ENCODE peak calls at places on chromosome 19, in five cellular contexts. W is body of pancreas, D is right cardiac atrium, M is HCT116, B is endodermal cell. E is an unnamed sample.

GRCh38 chr19:34428549-34429285 is 536 bp downstream of the UBA2 start:
- DNase-seq in D (peak), W (peak), M (no peak), B (no peak), E (no peak)

GRCh38 chr19:13986348-13986904 is 19.7 kb downstream of the RFX1 start:
- DNase-seq in M (no peak), B (peak), W (peak), D (peak), E (peak)

GRCh38 chr19:679418-680286 is 3.5 kb downstream of the FSTL3 start:
- DNase-seq in D (peak), W (peak), M (no peak), B (peak), E (no peak)

GRCh38 chr19:4910594-4911273 is 1.4 kb downstream of the UHRF1 start:
- DNase-seq in M (no peak), W (no peak), D (peak), B (no peak), E (no peak)

GRCh38 chr19:41111296-41111695 is 2.9 kb upstream of the CYP2F1 start:
- DNase-seq in W (no peak), D (no peak), B (no peak), M (no peak), E (no peak)

GRCh38 chr19:35143818-35144217 is 763 bp downstream of the FXYD7 start:
- DNase-seq in D (no peak), M (no peak), B (no peak), W (no peak), E (no peak)

GRCh38 chr19:40335101-40335500 is 13.1 kb downstream of the C19orf47 start:
- DNase-seq in B (no peak), D (no peak), M (no peak), W (no peak), E (no peak)

GRCh38 chr19:55091955-55092354 is 16.3 kb downstream of the EPS8L1 start:
- DNase-seq in W (no peak), D (no peak), B (peak), M (no peak), E (no peak)

GRCh38 chr19:47760632-47760999 is 15.3 kb downstream of the NOP53 start:
- DNase-seq in B (no peak), M (no peak), W (no peak), D (no peak), E (no peak)

GRCh38 chr19:14577885-14578427 is 4.9 kb upstream of the CLEC17A start:
- DNase-seq in W (no peak), M (no peak), D (no peak), B (peak), E (no peak)

GRCh38 chr19:329876-330275 is 14.7 kb downstream of the MIER2 start:
- DNase-seq in W (no peak), M (no peak), B (no peak), D (no peak), E (no peak)

GRCh38 chr19:347946-348861 is 3.6 kb upstream of the MIER2 start:
- DNase-seq in W (no peak), B (peak), M (no peak), D (no peak), E (no peak)

GRCh38 chr19:11196406-11197287 is 698 bp downstream of the KANK2 start:
- DNase-seq in M (no peak), W (peak), B (peak), D (peak), E (no peak)

GRCh38 chr19:52789440-52789839 is 2.8 kb upstream of the ZNF600 start:
- DNase-seq in B (no peak), D (no peak), W (no peak), M (no peak), E (no peak)

GRCh38 chr19:54206831-54207177 is 6.1 kb downstream of the RPS9 start:
- DNase-seq in M (no peak), B (no peak), D (no peak), W (no peak), E (no peak)

GRCh38 chr19:16444273-16444597 is 27.5 kb downstream of the EPS15L1 start:
- DNase-seq in M (no peak), D (peak), B (no peak), W (no peak), E (no peak)

GRCh38 chr19:16442386-16443276 is 29.1 kb downstream of the EPS15L1 start:
- DNase-seq in M (no peak), W (peak), B (no peak), D (peak), E (no peak)

GRCh38 chr19:16446108-16447014 is 25.4 kb downstream of the EPS15L1 start:
- DNase-seq in W (no peak), D (peak), B (no peak), M (no peak), E (no peak)

GRCh38 chr19:16445238-16446107 is 26.3 kb downstream of the EPS15L1 start:
- DNase-seq in W (no peak), M (no peak), B (no peak), D (peak), E (no peak)

GRCh38 chr19:16441661-16442071 is 30.1 kb downstream of the EPS15L1 start:
- DNase-seq in D (peak), M (no peak), B (peak), W (no peak), E (no peak)
- H3K27ac ChIP-seq in D (peak), M (no peak), B (peak), W (no peak), E (no peak)

DNA sequence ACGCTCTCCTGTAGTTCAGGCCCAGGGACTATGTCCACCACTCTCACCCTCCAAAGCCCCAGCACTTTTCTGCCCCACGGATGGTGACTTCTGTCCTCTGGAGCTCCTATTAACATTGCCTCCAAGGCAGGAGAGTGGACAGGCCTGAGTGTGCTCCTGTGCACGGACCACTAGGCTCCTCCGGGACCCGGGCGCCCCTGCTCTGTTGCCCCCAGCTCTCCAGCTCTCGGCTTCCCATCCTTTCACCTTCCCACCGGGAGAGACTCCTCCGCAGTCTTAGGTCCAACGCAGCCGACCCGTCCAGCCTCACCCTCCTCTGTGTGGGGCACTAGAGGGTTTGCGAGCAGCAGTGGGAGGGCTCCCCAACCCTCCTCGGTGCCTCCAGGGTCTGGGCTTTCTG is 30.4 kb downstream of the CAPN12 start:
- DNase-seq in D (no peak), B (no peak), W (no peak), M (no peak), E (no peak)
- H3K27ac ChIP-seq in D (peak), B (no peak), W (peak), M (no peak), E (no peak)

GRCh38 chr19:50889638-50890037 is 16.4 kb downstream of the KLK2 start:
- DNase-seq in M (no peak), B (no peak), D (no peak), W (no peak), E (no peak)
- H3K27ac ChIP-seq in M (no peak), B (no peak), D (no peak), W (no peak), E (no peak)

DNA sequence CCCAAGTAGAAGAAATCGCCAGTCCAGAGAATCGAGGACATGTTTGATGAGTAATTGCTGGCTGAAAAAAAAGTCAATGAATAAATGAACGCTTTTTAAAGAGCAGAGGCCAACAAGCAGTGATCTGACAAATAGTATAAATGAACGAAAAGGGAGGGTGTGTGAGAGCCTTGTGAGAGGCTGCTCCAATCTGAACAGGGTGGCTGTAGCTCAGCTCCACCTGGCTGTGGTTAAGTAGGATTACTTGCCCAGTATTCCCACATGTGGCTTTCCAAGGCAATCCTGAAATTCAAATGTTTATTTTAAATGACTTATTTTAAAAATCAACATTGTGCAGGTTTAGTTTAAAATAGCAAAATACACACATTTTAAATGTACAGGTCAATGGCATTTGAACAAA is 117.0 kb downstream of the TSHZ3 start:
- DNase-seq in W (no peak), B (no peak), M (no peak), D (no peak), E (no peak)
- H3K27ac ChIP-seq in W (no peak), B (no peak), M (no peak), D (no peak), E (no peak)